ENCODE peak calls at places on chromosomes 12 and 14, in six cellular contexts. N is mucosa of gallbladder; S is RCC 7860; U is activated CD8-positive, alpha-beta memory T cell treated with anti-CD3 and anti-CD28 coated beads, Interleukin-2, amount 10 ng/mL, durations not matched to agents 7 days and 5 days; G is LoVo; D is pancreas. E is an unnamed sample.

GRCh38 chr12:60197589-60197988 is 601.8 kb downstream of the SLC16A7 start:
- DNase-seq in N (no peak), S (no peak), U (no peak), G (no peak), D (no peak), E (no peak)

GRCh38 chr12:65004270-65004669 is 116.8 kb downstream of the WIF1 start:
- DNase-seq in N (no peak), S (no peak), U (no peak), G (no peak), D (no peak), E (peak)

GRCh38 chr12:931591-931990 is 17.9 kb downstream of the RAD52 start:
- DNase-seq in N (no peak), S (no peak), U (no peak), G (no peak), D (no peak), E (no peak)

GRCh38 chr12:57166971-57167371 is 19.6 kb upstream of the LRP1-AS start:
- DNase-seq in N (no peak), S (peak), U (no peak), G (no peak), D (no peak), E (no peak)

GRCh38 chr14:93892923-93893549 is 34.1 kb upstream of the FAM181A start:
- DNase-seq in N (peak), S (no peak), U (peak), G (peak), D (peak), E (peak)

GRCh38 chr12:110355080-110355479 is 48.4 kb downstream of the ANAPC7 start:
- DNase-seq in N (no peak), S (peak), U (peak), G (no peak), D (no peak), E (no peak)

GRCh38 chr12:75560167-75560566 is 48.8 kb upstream of the KRR1 start:
- DNase-seq in N (no peak), S (peak), U (no peak), G (peak), D (no peak), E (no peak)

GRCh38 chr14:21894003-21894897 is 220.6 kb upstream of the OR4E1 start:
- DNase-seq in N (no peak), S (no peak), U (peak), G (no peak), D (no peak), E (no peak)

GRCh38 chr12:25903603-25904245 is 54.8 kb upstream of the RASSF8 start:
- DNase-seq in N (no peak), S (no peak), U (no peak), G (no peak), D (no peak), E (no peak)

GRCh38 chr14:54291491-54292191 is 105.2 kb upstream of the CDKN3 start:
- DNase-seq in N (no peak), S (no peak), U (no peak), G (no peak), D (no peak), E (no peak)